ENCODE peak calls at places on chromosomes 5 and 9, in seven cellular contexts. M is PC-3, T is GM23248, X is neural progenitor cell, B is MM.1S, I is HCT116, S is GM23338. W is an unnamed sample.

GRCh38 chr5:1312993-1313833 is 18.3 kb upstream of the TERT start:
- DNase-seq in S (no peak), B (peak; percentile 98), T (no peak), I (no peak), X (no peak), M (no peak), W (no peak)

GRCh38 chr5:133434336-133434735 is 178.0 kb downstream of the FSTL4 start:
- DNase-seq in X (no peak), S (no peak), T (no peak), I (no peak), B (no peak), M (peak; percentile 26), W (no peak)

GRCh38 chr5:24347206-24347605 is 297.6 kb downstream of the CDH10 start:
- DNase-seq in I (no peak), X (no peak), T (peak; percentile 29), S (no peak), M (peak; percentile 35), B (no peak), W (no peak)

GRCh38 chr5:22793463-22793862 is 59.7 kb downstream of the CDH12 start:
- DNase-seq in X (no peak), S (no peak), I (no peak), M (no peak), B (no peak), T (no peak), W (no peak)

GRCh38 chr5:83608122-83608521 is 112.5 kb downstream of the HAPLN1 start:
- DNase-seq in B (peak; percentile 33), I (peak; percentile 38), T (peak; percentile 66), X (peak; percentile 76), S (peak; percentile 85), M (peak; percentile 67), W (peak; percentile 78)

GRCh38 chr5:96257904-96258303 is 175.1 kb downstream of the PCSK1 start:
- DNase-seq in I (no peak), M (peak; percentile 36), T (peak; percentile 89), S (no peak), B (no peak), X (no peak), W (no peak)

GRCh38 chr5:57711471-57711870 is 228.9 kb upstream of the ACTBL2 start:
- DNase-seq in X (no peak), S (no peak), B (no peak), M (no peak), T (no peak), I (no peak), W (peak; percentile 14)

GRCh38 chr9:512555-513272 is 298.0 kb downstream of the DOCK8 start:
- DNase-seq in I (no peak), X (no peak), B (no peak), S (no peak), M (no peak), T (no peak), W (no peak)

GRCh38 chr9:21817176-21817575 is 14.7 kb downstream of the MTAP start:
- DNase-seq in S (no peak), X (no peak), I (no peak), M (no peak), T (peak; percentile 95), B (no peak), W (no peak)

GRCh38 chr5:17304282-17304681 is 86.9 kb downstream of the BASP1 start:
- DNase-seq in I (no peak), T (peak; percentile 19), M (no peak), S (no peak), X (no peak), B (no peak), W (no peak)
- TF ChIP-seq EZH2phosphoT487 in I (no peak), T (no peak), M (no peak), S (no peak), X (no peak), B (no peak), W (no peak)

GRCh38 chr9:72334658-72335337 is 30.2 kb downstream of the ZFAND5 start:
- DNase-seq in T (no peak), I (no peak), B (peak; percentile 15), M (peak; percentile 11), X (no peak), S (no peak), W (no peak)

GRCh38 chr9:72337286-72337685 is 27.7 kb downstream of the ZFAND5 start:
- DNase-seq in X (no peak), M (no peak), S (no peak), B (no peak), T (no peak), I (no peak), W (no peak)

GRCh38 chr9:72333758-72334157 is 31.2 kb downstream of the ZFAND5 start:
- DNase-seq in I (no peak), S (peak; percentile 84), M (no peak), X (peak; percentile 29), T (no peak), B (no peak), W (no peak)

DNA sequence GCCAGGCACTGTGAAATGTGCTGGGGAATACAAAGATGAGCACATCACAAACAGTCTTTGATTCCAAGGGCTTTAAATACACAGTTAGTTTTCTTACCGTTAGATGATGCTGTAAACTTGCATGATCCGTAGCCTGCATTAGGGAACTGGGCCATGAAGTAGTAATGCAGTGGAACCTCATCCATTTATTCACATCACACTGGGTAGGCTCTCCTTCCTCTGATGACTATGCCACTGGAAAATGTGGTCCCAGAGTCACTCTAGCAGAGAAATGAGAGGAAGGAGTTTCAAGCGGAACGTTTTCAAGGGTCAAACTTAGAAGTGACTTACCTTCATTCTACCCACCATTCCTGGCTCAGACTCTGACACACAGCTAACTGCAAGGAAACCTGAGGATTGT is 26.4 kb downstream of the ZFAND5 start:
- DNase-seq in X (no peak), B (no peak), I (no peak), S (no peak), M (no peak), T (no peak), W (no peak)
- TF ChIP-seq EZH2phosphoT487 in X (no peak), B (no peak), I (no peak), S (no peak), M (no peak), T (no peak), W (no peak)

DNA sequence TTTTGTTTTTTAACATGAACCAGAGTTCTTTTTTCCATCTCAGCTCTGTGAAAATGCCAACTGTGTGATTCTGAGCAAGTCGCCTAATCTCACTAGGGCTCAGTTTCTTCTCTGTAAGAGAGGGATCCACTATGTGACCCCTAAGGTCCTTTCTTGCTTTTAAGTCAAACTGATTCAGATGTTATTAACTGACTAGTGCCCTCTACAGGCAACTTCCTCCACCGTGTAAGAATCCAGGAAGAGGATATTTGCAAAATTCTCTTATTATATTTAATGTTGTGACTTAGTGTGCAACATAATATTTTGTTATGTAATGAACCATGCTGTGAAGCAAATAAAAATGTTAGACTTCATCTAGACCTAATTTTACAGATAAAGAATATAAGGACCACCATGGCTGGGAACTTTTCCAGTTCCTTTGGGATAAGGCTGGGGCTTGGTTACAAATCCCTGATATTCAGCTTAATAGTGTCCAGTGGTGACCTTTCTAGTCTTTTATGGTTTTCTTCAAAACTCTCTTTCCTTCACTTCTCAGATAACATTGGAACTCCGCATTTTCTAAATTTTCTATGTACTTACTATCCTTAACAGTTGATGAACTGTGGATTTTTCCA is 244.7 kb downstream of the PIK3R1 start:
- DNase-seq in M (peak; percentile 46), B (peak; percentile 59), X (peak; percentile 62), S (peak; percentile 77), I (peak; percentile 60), T (peak; percentile 71), W (peak; percentile 69)
- TF ChIP-seq EZH2phosphoT487 in M (no peak), B (no peak), X (no peak), S (no peak), I (no peak), T (no peak), W (no peak)

DNA sequence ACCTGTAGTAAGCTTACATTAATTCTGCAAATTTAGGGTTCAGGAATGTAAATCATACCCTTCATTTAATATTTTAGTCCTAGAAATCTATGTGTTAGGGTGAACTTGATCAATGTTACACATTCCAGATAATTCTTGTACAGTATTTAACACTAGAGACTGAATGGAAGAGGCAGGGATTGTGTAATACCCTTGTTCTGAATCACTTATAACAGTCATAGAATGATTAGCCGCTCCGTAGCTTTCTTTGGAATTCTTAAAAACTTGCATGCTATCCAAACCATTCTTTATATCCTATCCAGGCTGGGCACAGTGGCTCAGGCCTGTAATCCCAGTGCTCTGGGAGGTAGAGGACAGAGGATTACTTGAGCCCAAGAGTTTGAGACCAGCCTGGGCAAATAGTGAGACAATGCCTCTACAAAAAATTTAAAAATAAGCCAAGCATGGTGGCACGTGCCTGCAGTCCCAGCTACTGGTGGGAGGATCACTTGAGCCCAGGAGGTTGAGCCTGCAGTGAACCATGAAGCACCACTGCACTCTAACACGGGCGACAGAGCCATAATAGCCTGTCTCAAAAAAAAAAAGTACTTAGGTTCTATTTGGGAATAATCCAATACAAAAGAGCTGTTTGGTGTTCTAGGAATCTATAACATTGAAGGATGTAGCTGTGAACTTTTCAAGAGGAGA is 8.3 kb downstream of the ZNF483 start:
- DNase-seq in S (no peak), I (no peak), B (no peak), T (peak; percentile 60), M (no peak), X (no peak), W (no peak)
- TF ChIP-seq EZH2phosphoT487 in S (no peak), I (no peak), B (no peak), T (no peak), M (no peak), X (no peak), W (no peak)

W was measured in hepatocyte.